ENCODE peak calls at places on chromosome 21, in six cellular contexts. U, J, M, A, O and V are unnamed samples.

GRCh38 chr21:22609802-22610201 is 1611.6 kb downstream of the NCAM2 start:
- DNase-seq in U (no peak), J (no peak), M (no peak), A (no peak), O (no peak), V (no peak)

GRCh38 chr21:17427157-17427556 is 85.7 kb upstream of the CXADR start:
- DNase-seq in U (no peak), J (no peak), M (no peak), A (no peak), O (no peak), V (no peak)

GRCh38 chr21:44867999-44868700 is 5.3 kb downstream of the PTTG1IP start:
- DNase-seq in U (no peak), J (peak), M (no peak), A (no peak), O (no peak), V (no peak)

GRCh38 chr21:32378956-32379355 is 13.9 kb downstream of the URB1 start:
- DNase-seq in U (no peak), J (peak), M (peak), A (no peak), O (no peak), V (no peak)

GRCh38 chr21:41992576-41992975 is 17.6 kb downstream of the ZBTB21 start:
- DNase-seq in U (no peak), J (no peak), M (no peak), A (no peak), O (no peak), V (no peak)

GRCh38 chr21:41766051-41766882 is 585 bp downstream of the RIPK4 start:
- DNase-seq in U (no peak), J (no peak), M (no peak), A (no peak), O (no peak), V (no peak)

GRCh38 chr21:42411891-42412635 is 8.4 kb downstream of the UBASH3A start:
- DNase-seq in U (no peak), J (no peak), M (no peak), A (no peak), O (no peak), V (no peak)

GRCh38 chr21:40678681-40679284 is 168.2 kb downstream of the DSCAM start:
- DNase-seq in U (no peak), J (no peak), M (no peak), A (no peak), O (no peak), V (no peak)

GRCh38 chr21:31614705-31615104 is 44.8 kb upstream of the SOD1 start:
- DNase-seq in U (no peak), J (no peak), M (no peak), A (no peak), O (no peak), V (no peak)

GRCh38 chr21:32572574-32573420 is 12.5 kb downstream of the TCP10L start:
- DNase-seq in U (no peak), J (no peak), M (no peak), A (no peak), O (no peak), V (no peak)

GRCh38 chr21:42523211-42523610 is 9.6 kb downstream of the SLC37A1 start:
- DNase-seq in U (no peak), J (no peak), M (no peak), A (no peak), O (no peak), V (no peak)

GRCh38 chr21:17370263-17370662 is 142.6 kb upstream of the CXADR start:
- DNase-seq in U (no peak), J (no peak), M (no peak), A (no peak), O (no peak), V (no peak)

GRCh38 chr21:41758550-41758949 is 8.3 kb downstream of the RIPK4 start:
- DNase-seq in U (no peak), J (no peak), M (no peak), A (no peak), O (no peak), V (no peak)

GRCh38 chr21:44477131-44477530 is 21.8 kb downstream of the LRRC3 start:
- DNase-seq in U (no peak), J (no peak), M (no peak), A (no peak), O (no peak), V (no peak)

GRCh38 chr21:41521489-41522027 is 13.6 kb upstream of the TMPRSS2 start:
- DNase-seq in U (no peak), J (no peak), M (no peak), A (no peak), O (no peak), V (no peak)

GRCh38 chr21:35540950-35541632 is 492.0 kb upstream of the RUNX1 start:
- DNase-seq in U (no peak), J (no peak), M (no peak), A (no peak), O (no peak), V (no peak)

GRCh38 chr21:41643246-41643966 is 123.4 kb downstream of the RIPK4 start:
- DNase-seq in U (no peak), J (no peak), M (no peak), A (no peak), O (no peak), V (no peak)